ENCODE peak calls at places on chromosomes 11 and 22, in eight cellular contexts. R is DMS79, W is endothelial cell of umbilical vein, D is A549, Z is NAMALWA, V is left cardiac atrium, B is NCI-H1048, L is transverse colon. I is an unnamed sample.
A peak's percentile ranks its signal among the peaks of the same experiment; 100 is the strongest.

GRCh38 chr22:37419916-37420655 is 7.2 kb downstream of the ELFN2 start:
- DNase-seq in R (no peak), W (no peak), D (no peak), Z (no peak), V (no peak), B (no peak), L (no peak), I (no peak)

GRCh38 chr11:18065572-18065971 is 19.5 kb upstream of the TPH1 start:
- DNase-seq in R (peak; percentile 92), W (no peak), D (no peak), Z (no peak), V (no peak), B (no peak), L (peak; percentile 32), I (no peak)

GRCh38 chr11:35146074-35146521 is 7.1 kb downstream of the CD44 start:
- DNase-seq in R (no peak), W (no peak), D (no peak), Z (no peak), V (no peak), B (no peak), L (peak; percentile 50), I (no peak)

GRCh38 chr11:13923716-13924650 is 38.5 kb upstream of the SPON1 start:
- DNase-seq in R (no peak), W (peak; percentile 60), D (no peak), Z (peak; percentile 5), V (no peak), B (no peak), L (no peak), I (no peak)

GRCh38 chr11:45657496-45658260 is 7.7 kb downstream of the CHST1 start:
- DNase-seq in R (no peak), W (no peak), D (no peak), Z (no peak), V (no peak), B (no peak), L (no peak), I (no peak)

GRCh38 chr11:96055706-96056387 is 131.9 kb upstream of the MTMR2 start:
- DNase-seq in R (no peak), W (no peak), D (no peak), Z (no peak), V (no peak), B (no peak), L (no peak), I (peak; percentile 18)

GRCh38 chr22:20131593-20131855 is at the start of gene ZDHHC8:
- DNase-seq in R (no peak), W (no peak), D (no peak), Z (no peak), V (peak; percentile 58), B (no peak), L (peak; percentile 49), I (no peak)

GRCh38 chr11:119676461-119677020 is 52.5 kb downstream of the NECTIN1 start:
- DNase-seq in R (no peak), W (peak; percentile 58), D (no peak), Z (no peak), V (no peak), B (no peak), L (no peak), I (no peak)

GRCh38 chr22:49303061-49303735 is 524.5 kb downstream of the BRD1 start:
- DNase-seq in R (no peak), W (no peak), D (no peak), Z (no peak), V (no peak), B (no peak), L (no peak), I (no peak)

GRCh38 chr22:44537016-44537936 is 39.2 kb upstream of the RTL6 start:
- DNase-seq in R (no peak), W (no peak), D (no peak), Z (no peak), V (no peak), B (no peak), L (no peak), I (no peak)

GRCh38 chr11:122697636-122698167 is 42.2 kb downstream of the UBASH3B start:
- DNase-seq in R (no peak), W (no peak), D (no peak), Z (peak; percentile 94), V (no peak), B (no peak), L (no peak), I (peak; percentile 51)

GRCh38 chr11:104588975-104589374 is 309.3 kb downstream of the CASP12 start:
- DNase-seq in R (no peak), W (no peak), D (no peak), Z (no peak), V (no peak), B (no peak), L (no peak), I (no peak)

GRCh38 chr11:62427630-62428233 is 8.9 kb downstream of the SCGB1A1 start:
- DNase-seq in R (no peak), W (no peak), D (no peak), Z (no peak), V (no peak), B (no peak), L (no peak), I (no peak)

GRCh38 chr22:23826510-23827350 is 12.1 kb downstream of the DERL3 start:
- DNase-seq in R (peak; percentile 0), W (no peak), D (no peak), Z (no peak), V (peak; percentile 36), B (no peak), L (no peak), I (no peak)

GRCh38 chr11:64102005-64102738 is 63.7 kb downstream of the MACROD1 start:
- DNase-seq in R (peak; percentile 57), W (no peak), D (no peak), Z (no peak), V (no peak), B (no peak), L (no peak), I (no peak)

GRCh38 chr11:11532574-11532973 is 89.2 kb downstream of the GALNT18 start:
- DNase-seq in R (peak; percentile 18), W (no peak), D (no peak), Z (no peak), V (peak; percentile 46), B (no peak), L (no peak), I (no peak)

GRCh38 chr22:43827336-43827735 is 15.2 kb upstream of the EFCAB6 start:
- DNase-seq in R (no peak), W (no peak), D (no peak), Z (no peak), V (no peak), B (no peak), L (no peak), I (no peak)

GRCh38 chr22:23823331-23823791 is 15.4 kb downstream of the DERL3 start:
- DNase-seq in R (no peak), W (no peak), D (no peak), Z (no peak), V (peak; percentile 62), B (no peak), L (no peak), I (no peak)

GRCh38 chr22:46372686-46373085 is 37.2 kb downstream of the TRMU start:
- DNase-seq in R (no peak), W (no peak), D (no peak), Z (no peak), V (no peak), B (no peak), L (no peak), I (no peak)

GRCh38 chr11:58707767-58708166 is 24.0 kb downstream of the GLYAT start:
- DNase-seq in R (no peak), W (no peak), D (no peak), Z (no peak), V (no peak), B (no peak), L (no peak), I (no peak)

GRCh38 chr11:74714904-74715303 is 16.3 kb downstream of the CHRDL2 start:
- DNase-seq in R (no peak), W (no peak), D (no peak), Z (no peak), V (no peak), B (no peak), L (no peak), I (no peak)

GRCh38 chr11:120344302-120345004 is 8.2 kb downstream of the ARHGEF12 start:
- DNase-seq in R (peak; percentile 39), W (no peak), D (no peak), Z (peak; percentile 84), V (no peak), B (no peak), L (peak; percentile 18), I (peak; percentile 79)

GRCh38 chr22:30305519-30305905 is 16.2 kb upstream of the CASTOR1 start:
- DNase-seq in R (no peak), W (peak; percentile 55), D (no peak), Z (peak; percentile 60), V (peak; percentile 81), B (no peak), L (peak; percentile 76), I (no peak)

GRCh38 chr22:20574920-20575353 is 67.5 kb downstream of the MED15 start:
- DNase-seq in R (no peak), W (no peak), D (no peak), Z (no peak), V (no peak), B (no peak), L (peak; percentile 48), I (no peak)

GRCh38 chr22:23539135-23539838 is 40.8 kb downstream of the IGLL1 start:
- DNase-seq in R (peak; percentile 67), W (peak; percentile 86), D (peak; percentile 88), Z (peak; percentile 90), V (peak; percentile 84), B (peak; percentile 64), L (peak; percentile 87), I (peak; percentile 69)

GRCh38 chr11:66278396-66279091 is 569 bp downstream of the CNIH2 start:
- DNase-seq in R (peak; percentile 5), W (no peak), D (peak; percentile 63), Z (peak; percentile 44), V (no peak), B (no peak), L (no peak), I (no peak)

GRCh38 chr11:76680517-76681425 is 10.2 kb upstream of the LRRC32 start:
- DNase-seq in R (peak; percentile 12), W (peak; percentile 74), D (peak; percentile 73), Z (peak; percentile 79), V (peak; percentile 81), B (no peak), L (peak; percentile 72), I (peak; percentile 57)

GRCh38 chr11:113721462-113722066 is 15.5 kb upstream of the TMPRSS5 start:
- DNase-seq in R (no peak), W (no peak), D (no peak), Z (no peak), V (no peak), B (no peak), L (no peak), I (no peak)